ENCODE peak calls at places on chromosomes 5 and 9, in nine cellular contexts. O is cardiac muscle cell; Z is CD4-positive, alpha-beta T cell; Q is colonic mucosa; V is right atrium auricular region; P is spleen; G is lower lobe of right lung; X is RWPE2; R is psoas muscle. T is an unnamed sample.

GRCh38 chr9:134059661-134060395 is 8.0 kb downstream of the BRD3 start:
- DNase-seq in O (no peak), Z (no peak), Q (no peak), V (no peak), P (peak; percentile 87), G (peak; percentile 76), X (no peak), R (peak; percentile 23), T (peak; percentile 42)

GRCh38 chr5:121963409-121963808 is 1.6 kb downstream of the SRFBP1 start:
- DNase-seq in O (no peak), Z (no peak), Q (no peak), V (no peak), P (no peak), G (no peak), X (no peak), R (no peak), T (no peak)

GRCh38 chr9:38682713-38683112 is 37.2 kb downstream of the FAM240B start:
- DNase-seq in O (no peak), Z (no peak), Q (no peak), V (peak; percentile 36), P (no peak), G (no peak), X (peak; percentile 82), R (no peak), T (no peak)

GRCh38 chr9:123954921-123955320 is 25.0 kb upstream of the DENND1A start:
- DNase-seq in O (no peak), Z (no peak), Q (no peak), V (no peak), P (no peak), G (no peak), X (no peak), R (no peak), T (no peak)

GRCh38 chr9:97293207-97293721 is 14.2 kb upstream of the CCDC180 start:
- DNase-seq in O (no peak), Z (no peak), Q (no peak), V (no peak), P (peak; percentile 77), G (no peak), X (no peak), R (peak; percentile 66), T (no peak)

GRCh38 chr9:125203259-125203658 is 2.9 kb downstream of the RABEPK start:
- DNase-seq in O (no peak), Z (no peak), Q (no peak), V (no peak), P (no peak), G (no peak), X (no peak), R (no peak), T (no peak)

GRCh38 chr9:88433583-88434240 is 45.5 kb downstream of the SPIN1 start:
- DNase-seq in O (no peak), Z (no peak), Q (no peak), V (no peak), P (no peak), G (no peak), X (no peak), R (no peak), T (no peak)

GRCh38 chr5:5782402-5782801 is 359.9 kb downstream of the ICE1 start:
- DNase-seq in O (no peak), Z (no peak), Q (no peak), V (no peak), P (no peak), G (no peak), X (no peak), R (no peak), T (no peak)

GRCh38 chr5:172187118-172188032 is 649 bp downstream of the STK10 start:
- DNase-seq in O (peak; percentile 35), Z (peak; percentile 47), Q (peak; percentile 83), V (peak; percentile 77), P (peak; percentile 94), G (peak; percentile 79), X (peak; percentile 91), R (peak; percentile 56), T (peak; percentile 23)

GRCh38 chr9:111975709-111976108 is 79.1 kb downstream of the UGCG start:
- DNase-seq in O (no peak), Z (no peak), Q (peak; percentile 63), V (no peak), P (no peak), G (peak; percentile 62), X (no peak), R (no peak), T (no peak)
- TF ChIP-seq CTCF in O (no peak), Z (no peak), Q (no peak), V (no peak), P (peak; percentile 14), G (peak; percentile 26), X (peak; percentile 40), R (no peak), T (no peak)

GRCh38 chr5:169706758-169707450 is 69.8 kb downstream of the DOCK2 start:
- DNase-seq in O (peak; percentile 10), Z (no peak), Q (no peak), V (no peak), P (no peak), G (no peak), X (no peak), R (no peak), T (no peak)
- H3K27ac ChIP-seq in O (no peak overlapping the region), Z (no peak overlapping the region), Q (no peak overlapping the region), V (no peak overlapping the region), P (no peak overlapping the region), G (no peak overlapping the region), X (peak overlapping the region; percentile 23), R (no peak overlapping the region), T (no peak overlapping the region)

GRCh38 chr5:180644129-180644824 is 5.1 kb downstream of the FLT4 start:
- DNase-seq in O (no peak), Z (no peak), Q (no peak), V (no peak), P (no peak), G (no peak), X (no peak), R (no peak), T (no peak)
- H3K27me3 ChIP-seq in O (peaks cover 47% of the 10 kb centered on the region), Z (no peaks in the 10 kb centered on the region), Q (peaks cover 15% of the 10 kb centered on the region), V (peaks cover 8% of the 10 kb centered on the region), P (no peaks in the 10 kb centered on the region), G (peaks cover 17% of the 10 kb centered on the region), X (peaks cover 56% of the 10 kb centered on the region), R (no peaks in the 10 kb centered on the region), T (peaks cover 15% of the 10 kb centered on the region)

GRCh38 chr5:163506726-163507125 is 1.3 kb downstream of the MAT2B start:
- DNase-seq in O (no peak), Z (no peak), Q (no peak), V (no peak), P (no peak), G (no peak), X (no peak), R (no peak), T (no peak)

GRCh38 chr5:163504091-163504931 is 1.1 kb upstream of the MAT2B start:
- DNase-seq in O (peak; percentile 56), Z (no peak), Q (peak; percentile 71), V (peak; percentile 66), P (peak; percentile 80), G (peak; percentile 49), X (no peak), R (peak; percentile 35), T (peak; percentile 32)

GRCh38 chr5:163505049-163505474 is 357 bp upstream of the MAT2B start:
- DNase-seq in O (no peak), Z (no peak), Q (no peak), V (no peak), P (peak; percentile 70), G (no peak), X (no peak), R (no peak), T (no peak)

GRCh38 chr5:163505475-163506457 is at the start of gene MAT2B:
- DNase-seq in O (peak; percentile 99), Z (peak; percentile 93), Q (peak; percentile 96), V (peak; percentile 96), P (peak; percentile 99), G (peak; percentile 97), X (peak; percentile 98), R (peak; percentile 96), T (peak; percentile 94)

GRCh38 chr5:163503106-163504090 is 2.0 kb upstream of the MAT2B start:
- DNase-seq in O (peak; percentile 79), Z (peak; percentile 15), Q (peak; percentile 78), V (peak; percentile 79), P (peak; percentile 75), G (peak; percentile 63), X (no peak), R (peak; percentile 64), T (peak; percentile 48)
- TF ChIP-seq CTCF in O (peak; percentile 49), Z (peak; percentile 58), Q (peak; percentile 12), V (peak; percentile 53), P (peak; percentile 36), G (peak; percentile 44), X (peak; percentile 77), R (peak; percentile 18), T (no peak)

T was measured in dorsolateral prefrontal cortex.